ENCODE peak calls at places on chromosomes 5 and 9, in six cellular contexts. One of them, this sample, is unnamed.

GRCh38 chr9:32264171-32264862 is 120.1 kb upstream of the ACO1 start:
- DNase-seq in HepG2: peak
- DNase-seq in transverse colon: no peak
- DNase-seq in GM12878: no peak
- DNase-seq in stomach: no peak
- DNase-seq in suprapubic skin: no peak
- DNase-seq in this sample: no peak

GRCh38 chr5:109364977-109365376 is 44.8 kb downstream of the PJA2 start:
- DNase-seq in GM12878: no peak
- DNase-seq in stomach: no peak
- DNase-seq in transverse colon: no peak
- DNase-seq in suprapubic skin: no peak
- DNase-seq in HepG2: no peak
- DNase-seq in this sample: no peak

GRCh38 chr5:149728303-149728702 is 1.8 kb upstream of the PPARGC1B start:
- DNase-seq in HepG2: no peak
- DNase-seq in suprapubic skin: no peak
- DNase-seq in transverse colon: peak
- DNase-seq in stomach: peak
- DNase-seq in GM12878: no peak
- DNase-seq in this sample: peak

GRCh38 chr5:16690243-16690839 is 73.5 kb upstream of the RETREG1 start:
- DNase-seq in stomach: no peak
- DNase-seq in HepG2: peak
- DNase-seq in transverse colon: no peak
- DNase-seq in GM12878: no peak
- DNase-seq in suprapubic skin: no peak
- DNase-seq in this sample: no peak

GRCh38 chr9:131577005-131578000 is 32.0 kb downstream of the PRRT1B start:
- DNase-seq in transverse colon: no peak
- DNase-seq in suprapubic skin: no peak
- DNase-seq in stomach: no peak
- DNase-seq in GM12878: no peak
- DNase-seq in HepG2: no peak
- DNase-seq in this sample: no peak

GRCh38 chr9:130171226-130172148 is 717 bp upstream of the NCS1 start:
- DNase-seq in GM12878: no peak
- DNase-seq in HepG2: no peak
- DNase-seq in transverse colon: no peak
- DNase-seq in suprapubic skin: no peak
- DNase-seq in stomach: no peak
- DNase-seq in this sample: no peak

GRCh38 chr9:112043423-112043822 is 131.7 kb downstream of the SUSD1 start:
- DNase-seq in transverse colon: no peak
- DNase-seq in HepG2: no peak
- DNase-seq in stomach: no peak
- DNase-seq in GM12878: no peak
- DNase-seq in suprapubic skin: no peak
- DNase-seq in this sample: no peak

GRCh38 chr9:69122086-69122390 is 52.0 kb upstream of the TJP2 start:
- DNase-seq in transverse colon: peak
- DNase-seq in HepG2: peak
- DNase-seq in suprapubic skin: peak
- DNase-seq in GM12878: no peak
- DNase-seq in stomach: peak
- DNase-seq in this sample: peak

GRCh38 chr9:38046669-38047300 is 22.2 kb downstream of the SHB start:
- DNase-seq in HepG2: peak
- DNase-seq in GM12878: no peak
- DNase-seq in stomach: peak
- DNase-seq in transverse colon: peak
- DNase-seq in suprapubic skin: no peak
- DNase-seq in this sample: peak

GRCh38 chr5:57889558-57889957 is 406.9 kb upstream of the ACTBL2 start:
- DNase-seq in GM12878: no peak
- DNase-seq in transverse colon: peak
- DNase-seq in suprapubic skin: no peak
- DNase-seq in stomach: no peak
- DNase-seq in HepG2: peak
- DNase-seq in this sample: peak

GRCh38 chr9:16704489-16705111 is 165.9 kb downstream of the BNC2 start:
- DNase-seq in suprapubic skin: no peak
- DNase-seq in HepG2: no peak
- DNase-seq in transverse colon: peak
- DNase-seq in GM12878: no peak
- DNase-seq in stomach: no peak
- DNase-seq in this sample: no peak

GRCh38 chr9:137306546-137307254 is 4.6 kb upstream of the NRARP start:
- DNase-seq in suprapubic skin: peak
- DNase-seq in transverse colon: no peak
- DNase-seq in stomach: no peak
- DNase-seq in HepG2: no peak
- DNase-seq in GM12878: no peak
- DNase-seq in this sample: no peak

GRCh38 chr9:36092509-36093215 is 43.9 kb upstream of the GLIPR2 start:
- DNase-seq in suprapubic skin: no peak
- DNase-seq in HepG2: no peak
- DNase-seq in transverse colon: peak
- DNase-seq in stomach: no peak
- DNase-seq in GM12878: peak
- DNase-seq in this sample: no peak

GRCh38 chr9:77575785-77576184 is 72.3 kb downstream of the GNA14 start:
- DNase-seq in HepG2: no peak
- DNase-seq in transverse colon: no peak
- DNase-seq in suprapubic skin: no peak
- DNase-seq in stomach: no peak
- DNase-seq in GM12878: no peak
- DNase-seq in this sample: no peak

GRCh38 chr5:117084052-117084451 is 509.4 kb upstream of the SEMA6A start:
- DNase-seq in transverse colon: no peak
- DNase-seq in stomach: no peak
- DNase-seq in HepG2: no peak
- DNase-seq in suprapubic skin: no peak
- DNase-seq in GM12878: no peak
- DNase-seq in this sample: no peak

GRCh38 chr5:151345187-151345807 is 2.1 kb downstream of the SLC36A2 start:
- DNase-seq in transverse colon: no peak
- DNase-seq in suprapubic skin: no peak
- DNase-seq in stomach: no peak
- DNase-seq in GM12878: no peak
- DNase-seq in HepG2: no peak
- DNase-seq in this sample: no peak

GRCh38 chr5:124847907-124848306 is 101.5 kb upstream of the ZNF608 start:
- DNase-seq in HepG2: no peak
- DNase-seq in suprapubic skin: no peak
- DNase-seq in transverse colon: no peak
- DNase-seq in stomach: no peak
- DNase-seq in GM12878: no peak
- DNase-seq in this sample: no peak

GRCh38 chr5:161846731-161847130 is 1.2 kb upstream of the GABRA1 start:
- DNase-seq in transverse colon: no peak
- DNase-seq in suprapubic skin: no peak
- DNase-seq in GM12878: no peak
- DNase-seq in HepG2: no peak
- DNase-seq in stomach: no peak
- DNase-seq in this sample: no peak

GRCh38 chr9:5579881-5580280 is 49.0 kb upstream of the RIC1 start:
- DNase-seq in suprapubic skin: no peak
- DNase-seq in HepG2: no peak
- DNase-seq in stomach: no peak
- DNase-seq in transverse colon: no peak
- DNase-seq in GM12878: no peak
- DNase-seq in this sample: no peak

GRCh38 chr9:76459691-76460635 is 981 bp downstream of the GCNT1 start:
- DNase-seq in GM12878: no peak
- DNase-seq in stomach: peak
- DNase-seq in HepG2: peak
- DNase-seq in suprapubic skin: no peak
- DNase-seq in transverse colon: peak
- DNase-seq in this sample: no peak

GRCh38 chr9:32382582-32383320 is 1.7 kb upstream of the ACO1 start:
- DNase-seq in transverse colon: no peak
- DNase-seq in HepG2: no peak
- DNase-seq in GM12878: no peak
- DNase-seq in stomach: no peak
- DNase-seq in suprapubic skin: no peak
- DNase-seq in this sample: no peak

GRCh38 chr9:70601000-70601929 is 186.8 kb upstream of the KLF9 start:
- DNase-seq in transverse colon: peak
- DNase-seq in stomach: peak
- DNase-seq in GM12878: no peak
- DNase-seq in HepG2: peak
- DNase-seq in suprapubic skin: peak
- DNase-seq in this sample: peak

GRCh38 chr5:6201626-6202025 is 176.7 kb downstream of the MED10 start:
- DNase-seq in suprapubic skin: no peak
- DNase-seq in HepG2: no peak
- DNase-seq in transverse colon: no peak
- DNase-seq in GM12878: no peak
- DNase-seq in stomach: no peak
- DNase-seq in this sample: no peak

GRCh38 chr9:98375138-98375726 is 119.8 kb upstream of the TBC1D2 start:
- DNase-seq in HepG2: no peak
- DNase-seq in stomach: peak
- DNase-seq in transverse colon: no peak
- DNase-seq in GM12878: no peak
- DNase-seq in suprapubic skin: no peak
- DNase-seq in this sample: no peak
- TF ChIP-seq POLR2A in HepG2: no peak
- TF ChIP-seq POLR2A in stomach: no peak
- TF ChIP-seq POLR2A in transverse colon: no peak
- TF ChIP-seq POLR2A in GM12878: no peak
- TF ChIP-seq POLR2A in suprapubic skin: no peak
- TF ChIP-seq POLR2A in this sample: no peak

GRCh38 chr9:2603621-2604020 is 18.0 kb upstream of the VLDLR start:
- DNase-seq in suprapubic skin: no peak
- DNase-seq in transverse colon: no peak
- DNase-seq in HepG2: no peak
- DNase-seq in GM12878: no peak
- DNase-seq in stomach: no peak
- DNase-seq in this sample: no peak
- TF ChIP-seq POLR2AphosphoS5 in suprapubic skin: no peak
- TF ChIP-seq POLR2AphosphoS5 in transverse colon: no peak
- TF ChIP-seq POLR2AphosphoS5 in HepG2: no peak
- TF ChIP-seq POLR2AphosphoS5 in GM12878: no peak
- TF ChIP-seq POLR2AphosphoS5 in stomach: no peak
- TF ChIP-seq POLR2AphosphoS5 in this sample: no peak

GRCh38 chr9:133786371-133786753 is 48.2 kb upstream of the SARDH start:
- DNase-seq in GM12878: peak
- DNase-seq in suprapubic skin: no peak
- DNase-seq in HepG2: no peak
- DNase-seq in transverse colon: peak
- DNase-seq in stomach: no peak
- DNase-seq in this sample: no peak

GRCh38 chr9:133785753-133786370 is 47.7 kb upstream of the SARDH start:
- DNase-seq in GM12878: no peak
- DNase-seq in stomach: no peak
- DNase-seq in suprapubic skin: no peak
- DNase-seq in transverse colon: no peak
- DNase-seq in HepG2: no peak
- DNase-seq in this sample: no peak

GRCh38 chr9:133788045-133788818 is 50.1 kb upstream of the SARDH start:
- DNase-seq in HepG2: no peak
- DNase-seq in GM12878: no peak
- DNase-seq in transverse colon: no peak
- DNase-seq in stomach: no peak
- DNase-seq in suprapubic skin: no peak
- DNase-seq in this sample: no peak

GRCh38 chr9:133787749-133788015 is 49.5 kb upstream of the SARDH start:
- DNase-seq in GM12878: peak
- DNase-seq in suprapubic skin: no peak
- DNase-seq in transverse colon: peak
- DNase-seq in stomach: peak
- DNase-seq in HepG2: no peak
- DNase-seq in this sample: no peak

GRCh38 chr9:133786936-133787748 is 49.0 kb upstream of the SARDH start:
- DNase-seq in stomach: no peak
- DNase-seq in transverse colon: no peak
- DNase-seq in HepG2: no peak
- DNase-seq in GM12878: no peak
- DNase-seq in suprapubic skin: no peak
- DNase-seq in this sample: no peak
- TF ChIP-seq POLR2A in stomach: no peak
- TF ChIP-seq POLR2A in transverse colon: no peak
- TF ChIP-seq POLR2A in HepG2: no peak
- TF ChIP-seq POLR2A in GM12878: peak
- TF ChIP-seq POLR2A in suprapubic skin: no peak
- TF ChIP-seq POLR2A in this sample: no peak

GRCh38 chr5:133730346-133730745 is 118.0 kb upstream of the FSTL4 start:
- DNase-seq in suprapubic skin: no peak
- DNase-seq in stomach: no peak
- DNase-seq in transverse colon: no peak
- DNase-seq in GM12878: no peak
- DNase-seq in HepG2: no peak
- DNase-seq in this sample: no peak

GRCh38 chr5:133730866-133731265 is 118.5 kb upstream of the FSTL4 start:
- DNase-seq in transverse colon: no peak
- DNase-seq in suprapubic skin: no peak
- DNase-seq in stomach: no peak
- DNase-seq in GM12878: no peak
- DNase-seq in HepG2: no peak
- DNase-seq in this sample: no peak

GRCh38 chr5:133723651-133724366 is 111.5 kb upstream of the FSTL4 start:
- DNase-seq in GM12878: no peak
- DNase-seq in suprapubic skin: no peak
- DNase-seq in HepG2: no peak
- DNase-seq in stomach: no peak
- DNase-seq in transverse colon: no peak
- DNase-seq in this sample: no peak

GRCh38 chr5:133729800-133730199 is 117.5 kb upstream of the FSTL4 start:
- DNase-seq in transverse colon: no peak
- DNase-seq in suprapubic skin: no peak
- DNase-seq in stomach: no peak
- DNase-seq in GM12878: no peak
- DNase-seq in HepG2: no peak
- DNase-seq in this sample: no peak

GRCh38 chr5:133727636-133728035 is 115.3 kb upstream of the FSTL4 start:
- DNase-seq in stomach: no peak
- DNase-seq in suprapubic skin: no peak
- DNase-seq in transverse colon: no peak
- DNase-seq in GM12878: no peak
- DNase-seq in HepG2: no peak
- DNase-seq in this sample: no peak
- TF ChIP-seq POLR2AphosphoS5 in stomach: no peak
- TF ChIP-seq POLR2AphosphoS5 in suprapubic skin: no peak
- TF ChIP-seq POLR2AphosphoS5 in transverse colon: no peak
- TF ChIP-seq POLR2AphosphoS5 in GM12878: no peak
- TF ChIP-seq POLR2AphosphoS5 in HepG2: no peak
- TF ChIP-seq POLR2AphosphoS5 in this sample: no peak

GRCh38 chr5:69368458-69369368 is 607 bp downstream of the AK6 start:
- DNase-seq in stomach: no peak
- DNase-seq in suprapubic skin: no peak
- DNase-seq in transverse colon: no peak
- DNase-seq in HepG2: peak
- DNase-seq in GM12878: no peak
- DNase-seq in this sample: no peak
- TF ChIP-seq POLR2A in stomach: no peak
- TF ChIP-seq POLR2A in suprapubic skin: no peak
- TF ChIP-seq POLR2A in transverse colon: no peak
- TF ChIP-seq POLR2A in HepG2: no peak
- TF ChIP-seq POLR2A in GM12878: no peak
- TF ChIP-seq POLR2A in this sample: no peak